ENCODE peak calls at places on chromosomes 1 and 21, in five cellular contexts. J, F, G, Y and L are unnamed samples.

GRCh38 chr1:235644693-235645305 is 4.8 kb downstream of the GNG4 start:
- DNase-seq in J (no peak), F (no peak), G (no peak), Y (no peak), L (no peak)

GRCh38 chr1:26820784-26821269 is 5.7 kb upstream of the ZDHHC18 start:
- DNase-seq in J (no peak), F (peak), G (no peak), Y (peak), L (no peak)

GRCh38 chr1:180198186-180198585 is 31.9 kb upstream of the LHX4 start:
- DNase-seq in J (no peak), F (no peak), G (peak), Y (no peak), L (no peak)

GRCh38 chr1:5995871-5996630 is 3.8 kb upstream of the NPHP4 start:
- DNase-seq in J (no peak), F (no peak), G (no peak), Y (no peak), L (no peak)

GRCh38 chr1:76587213-76587612 is 280.1 kb upstream of the ST6GALNAC5 start:
- DNase-seq in J (peak), F (no peak), G (peak), Y (no peak), L (no peak)

GRCh38 chr1:87224209-87224608 is 104.5 kb upstream of the LMO4 start:
- DNase-seq in J (no peak), F (no peak), G (no peak), Y (no peak), L (no peak)

GRCh38 chr1:51946300-51946699 is 44.2 kb downstream of the RAB3B start:
- DNase-seq in J (no peak), F (no peak), G (no peak), Y (no peak), L (no peak)

GRCh38 chr1:163264256-163264655 is 57.5 kb upstream of the NUF2 start:
- DNase-seq in J (no peak), F (no peak), G (no peak), Y (no peak), L (no peak)

GRCh38 chr1:215321802-215322201 is 239.3 kb downstream of the KCNK2 start:
- DNase-seq in J (no peak), F (no peak), G (no peak), Y (no peak), L (no peak)

GRCh38 chr21:29382029-29382654 is 83.4 kb downstream of the BACH1 start:
- DNase-seq in J (no peak), F (no peak), G (no peak), Y (no peak), L (no peak)

GRCh38 chr1:157948547-157949152 is 44.8 kb upstream of the KIRREL1 start:
- DNase-seq in J (peak), F (no peak), G (peak), Y (peak), L (peak)

GRCh38 chr1:67134692-67135091 is at the start of gene C1orf141:
- DNase-seq in J (no peak), F (no peak), G (no peak), Y (no peak), L (no peak)